ENCODE peak calls at places on chromosomes 12 and 14, in eight cellular contexts. D, F, N, A, B, K, S and Y are unnamed samples.

GRCh38 chr12:29148065-29148957 is 767 bp upstream of the FAR2 start:
- DNase-seq in D (peak), F (no peak), N (no peak), A (no peak), B (peak), K (no peak), S (no peak), Y (peak)

GRCh38 chr12:2347844-2348476 is 295.2 kb downstream of the CACNA1C start:
- DNase-seq in D (no peak), F (no peak), N (no peak), A (no peak), B (no peak), K (peak), S (peak), Y (no peak)

GRCh38 chr14:104680806-104681688 is 8.4 kb upstream of the INF2 start:
- DNase-seq in D (peak), F (no peak), N (peak), A (no peak), B (no peak), K (peak), S (no peak), Y (peak)

GRCh38 chr14:49250109-49250508 is 336.1 kb downstream of the RPS29 start:
- DNase-seq in D (peak), F (peak), N (no peak), A (no peak), B (no peak), K (no peak), S (no peak), Y (no peak)

GRCh38 chr12:57182918-57183575 is 33.5 kb upstream of the NXPH4 start:
- DNase-seq in D (peak), F (no peak), N (peak), A (peak), B (peak), K (peak), S (peak), Y (peak)

GRCh38 chr12:58463050-58463449 is 457.3 kb downstream of the LRIG3 start:
- DNase-seq in D (no peak), F (no peak), N (no peak), A (no peak), B (no peak), K (no peak), S (no peak), Y (no peak)

GRCh38 chr12:124479680-124480468 is 87.5 kb downstream of the NCOR2 start:
- DNase-seq in D (no peak), F (no peak), N (no peak), A (peak), B (no peak), K (no peak), S (no peak), Y (no peak)

GRCh38 chr14:48936352-48936751 is 649.8 kb downstream of the RPS29 start:
- DNase-seq in D (peak), F (peak), N (no peak), A (no peak), B (no peak), K (peak), S (no peak), Y (no peak)

GRCh38 chr14:50798048-50798421 is 32.9 kb downstream of the NIN start:
- DNase-seq in D (no peak), F (no peak), N (no peak), A (no peak), B (no peak), K (no peak), S (no peak), Y (no peak)

GRCh38 chr14:37247777-37248461 is 50.2 kb downstream of the MIPOL1 start:
- DNase-seq in D (no peak), F (no peak), N (no peak), A (no peak), B (no peak), K (no peak), S (no peak), Y (no peak)

GRCh38 chr14:90506748-90507147 is 109.9 kb downstream of the CALM1 start:
- DNase-seq in D (no peak), F (no peak), N (no peak), A (no peak), B (no peak), K (no peak), S (no peak), Y (no peak)

GRCh38 chr14:60396718-60397343 is 89.0 kb downstream of the C14orf39 start:
- DNase-seq in D (no peak), F (peak), N (no peak), A (no peak), B (no peak), K (peak), S (no peak), Y (no peak)